ENCODE peak calls at places on chromosomes 12 and 14, in six cellular contexts. E, N, O, H, X and D are unnamed samples.

GRCh38 chr14:70567791-70568190 is 32.7 kb downstream of the MED6 start:
- DNase-seq in E (peak), N (peak), O (no peak), H (no peak), X (peak), D (peak)

GRCh38 chr12:5388581-5389535 is 43.0 kb upstream of the NTF3 start:
- DNase-seq in E (no peak), N (peak), O (no peak), H (no peak), X (no peak), D (no peak)

GRCh38 chr14:84042992-84043391 is 1487.0 kb upstream of the FLRT2 start:
- DNase-seq in E (no peak), N (no peak), O (no peak), H (no peak), X (no peak), D (no peak)

GRCh38 chr12:52956987-52957386 is 8.1 kb downstream of the KRT18 start:
- DNase-seq in E (peak), N (no peak), O (no peak), H (no peak), X (peak), D (peak)

GRCh38 chr12:29519585-29520182 is 22.2 kb upstream of the OVCH1 start:
- DNase-seq in E (peak), N (peak), O (no peak), H (no peak), X (peak), D (peak)

GRCh38 chr14:45785240-45785639 is 532.2 kb upstream of the MIS18BP1 start:
- DNase-seq in E (peak), N (no peak), O (no peak), H (no peak), X (no peak), D (no peak)

GRCh38 chr12:57630891-57631433 is 2.0 kb downstream of the B4GALNT1 start:
- DNase-seq in E (no peak), N (peak), O (no peak), H (no peak), X (no peak), D (no peak)

GRCh38 chr12:111256629-111257434 is 112.1 kb downstream of the PHETA1 start:
- DNase-seq in E (no peak), N (no peak), O (no peak), H (no peak), X (no peak), D (no peak)

GRCh38 chr12:19236656-19237055 is 107.1 kb downstream of the PLEKHA5 start:
- DNase-seq in E (no peak), N (no peak), O (no peak), H (no peak), X (no peak), D (no peak)

GRCh38 chr12:107318804-107319535 is 225.6 kb upstream of the CRY1 start:
- DNase-seq in E (no peak), N (no peak), O (peak), H (no peak), X (no peak), D (peak)

GRCh38 chr14:33669111-33669510 is 281.8 kb downstream of the EGLN3 start:
- DNase-seq in E (no peak), N (no peak), O (no peak), H (no peak), X (no peak), D (no peak)

GRCh38 chr14:51922624-51923023 is 62.2 kb downstream of the GNG2 start:
- DNase-seq in E (no peak), N (no peak), O (no peak), H (no peak), X (no peak), D (no peak)

GRCh38 chr12:94198469-94198868 is 50.1 kb downstream of the PLXNC1 start:
- DNase-seq in E (no peak), N (no peak), O (no peak), H (no peak), X (no peak), D (no peak)